ENCODE peak calls at places on chromosomes 12 and 14, in five cellular contexts. V is activated T-helper 1 cell treated with Interleukin-2 at 50 U/mL for 16 hours; U is T follicular helper cell; A is cerebellum; Y is stimulated activated CD4-positive, alpha-beta T cell treated with anti-CD3 and anti-CD28 coated beads, Interleukin-1b, Interleukin-23, amount 100 ng/mL, for 1 hour. H is an unnamed sample.

GRCh38 chr12:108338915-108339657 is at the start of gene CMKLR1:
- DNase-seq in V (no peak), U (no peak), A (no peak), Y (no peak), H (no peak)

GRCh38 chr12:49364989-49365388 is 2.3 kb upstream of the SPATS2 start:
- DNase-seq in V (no peak), U (no peak), A (no peak), Y (no peak), H (no peak)

GRCh38 chr12:46522141-46522540 is 149.6 kb upstream of the SLC38A2 start:
- DNase-seq in V (no peak), U (no peak), A (no peak), Y (no peak), H (no peak)

GRCh38 chr12:114794049-114794558 is 110.1 kb upstream of the TBX3 start:
- DNase-seq in V (no peak), U (no peak), A (no peak), Y (no peak), H (no peak)

GRCh38 chr12:67698711-67699603 is 50.4 kb downstream of the DYRK2 start:
- DNase-seq in V (peak), U (peak), A (no peak), Y (no peak), H (no peak)

GRCh38 chr14:32078030-32078793 is 1.1 kb downstream of the ARHGAP5 start:
- DNase-seq in V (peak), U (no peak), A (peak), Y (no peak), H (no peak)

GRCh38 chr14:58765843-58766242 is 128.1 kb downstream of the DACT1 start:
- DNase-seq in V (no peak), U (no peak), A (no peak), Y (no peak), H (no peak)

GRCh38 chr14:37787879-37788494 is 192.6 kb downstream of the TTC6 start:
- DNase-seq in V (no peak), U (no peak), A (no peak), Y (no peak), H (no peak)

GRCh38 chr12:94561943-94562411 is 88.4 kb downstream of the TMCC3 start:
- DNase-seq in V (no peak), U (no peak), A (peak), Y (no peak), H (no peak)

GRCh38 chr12:6767592-6768384 is 1.6 kb downstream of the PTMS start:
- DNase-seq in V (no peak), U (no peak), A (no peak), Y (no peak), H (no peak)

GRCh38 chr14:21923820-21924219 is 250.2 kb upstream of the OR4E1 start:
- DNase-seq in V (peak), U (no peak), A (no peak), Y (no peak), H (no peak)

GRCh38 chr12:65810036-65810435 is 14.2 kb upstream of the HMGA2 start:
- DNase-seq in V (no peak), U (no peak), A (no peak), Y (no peak), H (no peak)

H was measured in H1.